ENCODE peak calls at places on chromosomes 13 and 19, in nine cellular contexts. W is A549, N is IMR-90, Z is tibial nerve, R is AG04450, B is Caco-2, M is stomach, E is cardiac fibroblast, X is epithelial cell of esophagus. F is an unnamed sample.

GRCh38 chr13:111468037-111468959 is 147.9 kb downstream of the TEX29 start:
- DNase-seq in W (no peak), N (no peak), Z (no peak), R (no peak), B (no peak), M (no peak), E (no peak), X (no peak), F (no peak)

GRCh38 chr19:31676271-31677004 is 327.2 kb upstream of the TSHZ3 start:
- DNase-seq in W (peak), N (no peak), Z (no peak), R (no peak), B (peak), M (no peak), E (no peak), X (no peak), F (peak)

GRCh38 chr13:103638706-103639105 is 572.5 kb upstream of the SLC10A2 start:
- DNase-seq in W (no peak), N (no peak), Z (no peak), R (no peak), B (no peak), M (no peak), E (no peak), X (no peak), F (no peak)

GRCh38 chr19:38805180-38805579 is 7.6 kb downstream of the LGALS4 start:
- DNase-seq in W (peak), N (no peak), Z (no peak), R (no peak), B (no peak), M (no peak), E (peak), X (peak), F (no peak)

GRCh38 chr19:35657904-35658700 is 8.2 kb upstream of the UPK1A start:
- DNase-seq in W (peak), N (no peak), Z (no peak), R (no peak), B (no peak), M (no peak), E (no peak), X (peak), F (no peak)

GRCh38 chr13:28161370-28161769 is 23.0 kb downstream of the PAN3 start:
- DNase-seq in W (no peak), N (peak), Z (no peak), R (no peak), B (peak), M (no peak), E (peak), X (peak), F (peak)

GRCh38 chr13:113114511-113115362 is 7.9 kb upstream of the F10 start:
- DNase-seq in W (no peak), N (no peak), Z (no peak), R (no peak), B (no peak), M (peak), E (no peak), X (no peak), F (peak)

GRCh38 chr13:27147530-27148170 is 24.0 kb downstream of the USP12 start:
- DNase-seq in W (no peak), N (peak), Z (no peak), R (no peak), B (no peak), M (no peak), E (peak), X (no peak), F (no peak)

GRCh38 chr19:38234615-38235014 is 10.6 kb upstream of the DPF1 start:
- DNase-seq in W (no peak), N (no peak), Z (no peak), R (no peak), B (no peak), M (no peak), E (no peak), X (no peak), F (no peak)

GRCh38 chr19:6736169-6736916 is 1.0 kb downstream of the GPR108 start:
- DNase-seq in W (peak), N (peak), Z (peak), R (peak), B (peak), M (peak), E (peak), X (peak), F (peak)

GRCh38 chr19:17332677-17333581 is 1.7 kb downstream of the ANO8 start:
- DNase-seq in W (peak), N (peak), Z (no peak), R (no peak), B (peak), M (no peak), E (peak), X (peak), F (peak)

GRCh38 chr13:109572389-109572788 is 214.0 kb downstream of the IRS2 start:
- DNase-seq in W (no peak), N (no peak), Z (no peak), R (no peak), B (no peak), M (no peak), E (no peak), X (no peak), F (no peak)

GRCh38 chr19:45592366-45592765 is 7.8 kb upstream of the OPA3 start:
- DNase-seq in W (no peak), N (no peak), Z (no peak), R (no peak), B (no peak), M (no peak), E (no peak), X (no peak), F (no peak)

GRCh38 chr19:45589768-45590167 is 5.2 kb upstream of the OPA3 start:
- DNase-seq in W (no peak), N (no peak), Z (no peak), R (no peak), B (no peak), M (no peak), E (no peak), X (no peak), F (no peak)

GRCh38 chr19:45591004-45591637 is 6.5 kb upstream of the OPA3 start:
- DNase-seq in W (peak), N (peak), Z (no peak), R (no peak), B (peak), M (peak), E (no peak), X (peak), F (peak)

GRCh38 chr19:45590300-45591003 is 5.8 kb upstream of the OPA3 start:
- DNase-seq in W (no peak), N (no peak), Z (no peak), R (no peak), B (no peak), M (no peak), E (no peak), X (no peak), F (no peak)

DNA sequence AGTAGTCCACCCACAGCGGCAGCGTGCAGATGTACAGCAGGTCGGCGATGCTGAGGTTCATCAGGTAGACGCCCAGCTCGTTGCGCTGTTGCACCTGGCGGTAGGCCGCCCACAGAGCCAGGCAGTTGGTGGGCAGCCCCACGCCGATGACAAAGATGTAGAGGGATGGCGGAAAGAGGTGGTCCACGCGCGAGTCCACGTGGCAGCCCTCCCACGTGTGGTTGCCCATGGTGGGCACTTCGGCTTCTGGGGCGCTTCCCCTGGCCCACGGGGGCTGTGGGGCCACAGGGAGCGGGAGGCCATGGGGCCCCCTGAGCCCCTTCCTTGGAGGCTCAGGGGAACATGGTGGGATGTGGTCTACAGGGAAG is 7.0 kb upstream of the OPA3 start:
- DNase-seq in W (no peak), N (no peak), Z (no peak), R (no peak), B (no peak), M (no peak), E (no peak), X (no peak), F (no peak)
- H3K4me3 ChIP-seq in W (no peak), N (no peak), Z (no peak), R (no peak), B (no peak), M (no peak), E (no peak), X (no peak), F (no peak)

DNA sequence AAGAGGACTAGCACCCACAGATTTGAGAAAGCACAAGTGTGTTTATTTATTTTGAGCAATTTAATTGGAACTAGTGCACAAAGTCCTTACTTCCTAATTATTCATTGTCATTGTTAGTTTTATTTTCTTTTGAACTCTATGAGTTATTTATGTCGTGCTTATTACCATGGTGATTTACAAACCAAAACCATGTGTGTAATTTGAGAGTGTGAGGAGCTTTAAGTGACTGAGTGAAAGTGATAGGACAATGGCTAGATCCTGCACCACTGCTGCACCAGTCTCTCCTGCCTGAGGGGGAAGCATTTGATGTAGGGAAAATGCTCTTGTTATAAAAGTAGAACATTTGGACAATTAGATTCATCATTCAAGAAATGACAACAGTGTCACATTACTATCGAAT is 172.3 kb upstream of the KLF12 start:
- DNase-seq in W (no peak), N (peak), Z (no peak), R (no peak), B (no peak), M (no peak), E (peak), X (no peak), F (no peak)
- TF ChIP-seq CTCF in W (no peak), N (no peak), Z (no peak), R (peak), B (no peak), M (no peak), E (no peak), X (no peak), F (peak)

GRCh38 chr13:35917942-35918645 is 213.1 kb downstream of the DCLK1 start:
- DNase-seq in W (no peak), N (peak), Z (no peak), R (no peak), B (no peak), M (no peak), E (peak), X (no peak), F (no peak)
- H3K4me3 ChIP-seq in W (no peak), N (no peak), Z (no peak), R (no peak), B (no peak), M (no peak), E (no peak), X (no peak), F (no peak)

GRCh38 chr13:32669030-32669646 is 82.9 kb downstream of the PDS5B start:
- DNase-seq in W (peak), N (peak), Z (no peak), R (no peak), B (peak), M (no peak), E (peak), X (peak), F (no peak)
- TF ChIP-seq CTCF in W (peak), N (peak), Z (peak), R (peak), B (peak), M (no peak), E (peak), X (peak), F (peak)

GRCh38 chr19:54164369-54165068 is 5.0 kb upstream of the LENG1 start:
- DNase-seq in W (peak), N (peak), Z (peak), R (no peak), B (peak), M (peak), E (peak), X (peak), F (peak)
- H3K4me3 ChIP-seq in W (peak), N (peak), Z (no peak), R (peak), B (no peak), M (peak), E (peak), X (no peak), F (no peak)

GRCh38 chr19:11453468-11454341 is 18.3 kb downstream of the PRKCSH start:
- DNase-seq in W (no peak), N (no peak), Z (no peak), R (no peak), B (peak), M (no peak), E (no peak), X (no peak), F (peak)

GRCh38 chr19:11451327-11451941 is 16.0 kb downstream of the PRKCSH start:
- DNase-seq in W (no peak), N (no peak), Z (no peak), R (no peak), B (no peak), M (no peak), E (no peak), X (no peak), F (no peak)

GRCh38 chr19:11450570-11451326 is 15.3 kb downstream of the PRKCSH start:
- DNase-seq in W (no peak), N (no peak), Z (no peak), R (no peak), B (no peak), M (no peak), E (no peak), X (no peak), F (peak)

GRCh38 chr19:11452814-11453335 is 17.4 kb downstream of the PRKCSH start:
- DNase-seq in W (no peak), N (no peak), Z (no peak), R (no peak), B (no peak), M (no peak), E (no peak), X (no peak), F (peak)

DNA sequence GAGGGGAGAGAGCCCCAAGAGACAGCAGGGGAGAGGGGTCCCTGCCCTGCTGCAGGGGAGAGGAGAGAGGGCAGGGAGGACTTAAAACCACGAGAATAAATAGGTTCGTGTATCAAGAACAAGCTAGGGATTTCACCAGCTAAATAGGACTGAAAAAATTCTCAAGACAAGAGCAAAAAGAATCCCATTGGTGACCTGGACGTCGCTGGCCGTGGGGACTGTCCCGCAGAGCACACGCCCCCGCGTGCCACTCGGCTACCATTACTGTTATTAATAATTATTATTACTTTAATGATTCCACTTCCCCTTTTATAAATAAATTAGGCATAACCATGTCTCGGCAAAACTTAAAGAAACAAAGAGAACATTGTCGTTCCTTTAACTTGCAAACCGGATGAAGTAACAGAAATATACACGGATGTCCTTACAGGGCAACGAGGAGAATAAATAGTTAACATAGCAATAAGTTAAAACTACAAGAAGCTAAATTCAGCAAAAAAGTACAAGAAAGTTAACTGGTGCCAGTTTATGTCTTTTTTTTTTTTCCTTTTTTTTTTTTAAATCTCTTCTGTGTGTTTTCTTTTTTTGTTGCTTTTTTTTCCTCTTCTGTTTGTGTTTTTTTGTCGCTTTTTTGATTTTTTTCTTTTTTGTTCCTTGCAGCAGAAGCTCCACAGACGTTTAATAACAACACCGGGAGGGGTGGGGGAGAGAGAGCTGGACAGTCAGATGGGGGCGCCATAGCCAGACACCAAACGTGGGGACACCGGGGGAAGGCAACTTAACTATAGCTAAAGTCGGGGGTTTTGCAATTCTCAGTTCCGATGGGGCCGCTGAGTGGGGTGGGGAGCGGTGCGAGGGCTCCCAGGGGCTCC is 16.7 kb downstream of the PRKCSH start:
- DNase-seq in W (no peak), N (no peak), Z (no peak), R (no peak), B (no peak), M (no peak), E (no peak), X (no peak), F (peak)
- TF ChIP-seq CTCF in W (no peak), N (peak), Z (no peak), R (no peak), B (no peak), M (no peak), E (no peak), X (no peak), F (peak)

DNA sequence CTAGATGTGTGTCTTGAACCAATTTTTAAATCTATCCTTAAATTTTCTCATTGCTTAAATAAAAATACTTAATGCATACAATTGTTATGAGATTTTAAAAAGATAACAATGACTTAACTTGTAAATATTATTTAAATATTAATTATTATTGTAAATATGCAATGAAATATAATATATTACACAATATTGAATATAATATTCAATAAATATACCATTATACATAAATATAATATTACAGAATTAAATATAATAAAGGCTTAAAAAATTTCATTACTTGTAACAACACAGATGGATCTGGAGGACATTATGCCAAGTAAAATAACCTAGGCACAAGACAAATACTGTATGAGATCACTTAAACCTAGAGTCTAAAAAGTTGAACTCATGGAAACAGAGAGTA is 1532.3 kb downstream of the PCDH9 start:
- DNase-seq in W (no peak), N (no peak), Z (no peak), R (no peak), B (no peak), M (no peak), E (no peak), X (no peak), F (no peak)
- H3K4me3 ChIP-seq in W (no peak), N (no peak), Z (no peak), R (no peak), B (no peak), M (no peak), E (no peak), X (no peak), F (no peak)

GRCh38 chr19:40337107-40337506 is 11.1 kb downstream of the C19orf47 start:
- DNase-seq in W (no peak), N (no peak), Z (no peak), R (no peak), B (no peak), M (no peak), E (no peak), X (no peak), F (no peak)

GRCh38 chr19:40332669-40333068 is 15.5 kb downstream of the C19orf47 start:
- DNase-seq in W (no peak), N (no peak), Z (no peak), R (no peak), B (no peak), M (no peak), E (no peak), X (no peak), F (no peak)

GRCh38 chr19:40337594-40337993 is 10.6 kb downstream of the C19orf47 start:
- DNase-seq in W (no peak), N (no peak), Z (no peak), R (no peak), B (no peak), M (no peak), E (no peak), X (no peak), F (no peak)

GRCh38 chr19:40335855-40336700 is 12.1 kb downstream of the C19orf47 start:
- DNase-seq in W (no peak), N (no peak), Z (no peak), R (no peak), B (no peak), M (no peak), E (no peak), X (no peak), F (no peak)

DNA sequence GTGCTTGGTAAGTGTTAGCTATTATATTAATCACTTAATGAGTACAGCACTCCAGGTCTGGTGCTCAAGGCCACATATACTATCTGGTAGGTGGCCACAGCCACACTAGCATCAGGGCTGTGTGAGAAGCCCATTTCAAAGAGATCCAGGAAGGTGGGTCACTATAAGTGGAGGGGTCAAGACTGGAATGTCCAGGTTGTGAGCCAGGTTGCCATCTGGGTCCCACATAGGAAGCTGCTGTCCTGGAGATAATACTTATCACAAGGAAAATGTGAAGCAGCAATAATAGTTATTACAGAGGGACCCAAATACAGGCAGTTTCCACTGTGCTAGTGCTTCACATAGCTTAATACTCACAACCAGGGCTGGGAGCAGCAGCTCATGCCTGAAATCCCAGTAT is 13.1 kb downstream of the C19orf47 start:
- DNase-seq in W (no peak), N (no peak), Z (no peak), R (no peak), B (no peak), M (no peak), E (no peak), X (no peak), F (no peak)
- TF ChIP-seq CTCF in W (no peak), N (no peak), Z (no peak), R (no peak), B (no peak), M (no peak), E (no peak), X (no peak), F (no peak)

DNA sequence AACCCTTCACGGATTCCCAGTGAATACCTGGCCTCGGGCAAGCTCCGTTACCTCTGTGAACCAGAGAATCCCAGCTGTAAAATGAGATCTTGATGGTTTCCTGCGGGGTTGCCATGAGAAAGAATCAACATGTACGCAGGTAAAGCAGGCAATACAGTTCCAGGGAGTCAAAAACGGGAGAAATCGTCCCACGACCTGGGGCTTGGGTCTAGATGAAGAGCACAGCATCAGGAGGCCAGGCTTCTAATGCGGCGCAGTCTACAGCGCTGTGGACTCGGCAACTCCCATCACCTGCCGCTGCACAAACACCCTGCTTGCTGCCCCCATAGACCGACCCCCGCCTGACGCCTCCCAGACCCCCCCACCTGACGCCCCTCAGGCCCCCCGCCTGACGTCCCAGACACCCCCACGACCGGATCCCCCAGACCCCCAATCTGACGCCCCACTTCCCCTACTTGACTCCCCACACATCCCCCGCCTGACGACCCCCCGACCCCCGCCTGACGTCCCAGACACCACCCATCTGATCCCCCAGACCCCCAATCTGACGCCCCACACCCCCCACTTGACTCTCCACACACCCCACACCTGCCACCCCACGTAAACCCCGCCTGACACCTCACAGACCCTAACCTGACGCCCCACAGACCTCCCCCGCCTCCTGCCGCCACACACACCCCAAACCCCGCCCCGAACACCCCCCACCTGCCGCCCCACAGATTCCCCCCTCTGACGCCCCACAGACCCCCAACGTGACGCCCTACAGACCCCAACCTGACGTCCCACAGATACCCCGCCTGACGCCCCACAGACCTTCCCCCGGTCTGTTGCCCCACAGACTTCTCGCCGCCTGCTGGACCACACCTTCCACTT is 589 bp downstream of the LIG4 start:
- DNase-seq in W (no peak), N (no peak), Z (no peak), R (no peak), B (no peak), M (no peak), E (no peak), X (peak), F (peak)
- H3K4me3 ChIP-seq in W (peak), N (peak), Z (peak), R (peak), B (peak), M (peak), E (peak), X (peak), F (peak)